ENCODE peak calls at places on chromosomes 4 and X, in seven cellular contexts. P is thoracic aorta, L is SK-N-SH, W is esophagus squamous epithelium, N is breast epithelium, E is NT2/D1, U is tibial nerve. M is an unnamed sample. For H3K4me1, the result is how much of the 10 kb centered on the place peaks cover.

GRCh38 chrX:65726708-65727107 is 59.3 kb downstream of the MSN start:
- DNase-seq in P (no peak), L (no peak), W (no peak), N (no peak), E (peak), U (no peak), M (no peak)

GRCh38 chr4:59728496-59728895 is 1471.6 kb upstream of the ADGRL3 start:
- DNase-seq in P (no peak), L (no peak), W (no peak), N (no peak), E (no peak), U (no peak), M (no peak)

GRCh38 chrX:155612312-155613224 is at the start of gene TMLHE:
- DNase-seq in P (peak), L (peak), W (no peak), N (peak), E (peak), U (peak), M (peak)

GRCh38 chr4:38562751-38563198 is 101.2 kb upstream of the KLF3 start:
- DNase-seq in P (no peak), L (peak), W (no peak), N (no peak), E (no peak), U (no peak), M (no peak)

GRCh38 chrX:112380541-112381278 is 298.1 kb upstream of the TRPC5 start:
- DNase-seq in P (no peak), L (no peak), W (no peak), N (no peak), E (no peak), U (no peak), M (no peak)

GRCh38 chr4:159016527-159017137 is 86.2 kb upstream of the RAPGEF2 start:
- DNase-seq in P (no peak), L (peak), W (no peak), N (no peak), E (peak), U (no peak), M (no peak)

GRCh38 chr4:88841635-88842034 is 144.0 kb upstream of the NAP1L5 start:
- DNase-seq in P (no peak), L (no peak), W (no peak), N (no peak), E (no peak), U (no peak), M (no peak)

GRCh38 chr4:83217721-83218522 is 66.7 kb downstream of the COQ2 start:
- DNase-seq in P (no peak), L (no peak), W (no peak), N (no peak), E (no peak), U (no peak), M (peak)

GRCh38 chr4:108144451-108144850 is 24.3 kb downstream of the LEF1 start:
- DNase-seq in P (no peak), L (no peak), W (no peak), N (no peak), E (no peak), U (no peak), M (no peak)

GRCh38 chrX:24890677-24891076 is 125.1 kb downstream of the ARX start:
- DNase-seq in P (no peak), L (no peak), W (no peak), N (no peak), E (no peak), U (no peak), M (no peak)

GRCh38 chr4:45693746-45694145 is 430.1 kb downstream of the GABRG1 start:
- DNase-seq in P (no peak), L (no peak), W (no peak), N (no peak), E (no peak), U (no peak), M (no peak)

GRCh38 chrX:18984381-18985185 is 669 bp upstream of the PHKA2 start:
- DNase-seq in P (peak), L (peak), W (peak), N (peak), E (peak), U (peak), M (peak)

GRCh38 chr4:120839624-120839973 is 82.9 kb downstream of the PRDM5 start:
- DNase-seq in P (no peak), L (no peak), W (no peak), N (no peak), E (no peak), U (no peak), M (no peak)

GRCh38 chr4:156889616-156890594 is 81.7 kb downstream of the PDGFC start:
- DNase-seq in P (no peak), L (no peak), W (no peak), N (no peak), E (no peak), U (peak), M (no peak)

GRCh38 chrX:53716328-53717088 is 30.0 kb upstream of the HUWE1 start:
- DNase-seq in P (no peak), L (no peak), W (no peak), N (no peak), E (no peak), U (no peak), M (peak)

GRCh38 chr4:112075129-112075753 is 70.0 kb upstream of the FAM241A start:
- DNase-seq in P (no peak), L (peak), W (no peak), N (no peak), E (peak), U (no peak), M (no peak)

GRCh38 chr4:124322234-124322831 is 390.2 kb downstream of the ANKRD50 start:
- DNase-seq in P (no peak), L (peak), W (no peak), N (no peak), E (peak), U (no peak), M (no peak)

GRCh38 chr4:40458109-40458508 is 123.0 kb downstream of the CHRNA9 start:
- DNase-seq in P (no peak), L (no peak), W (no peak), N (no peak), E (no peak), U (no peak), M (no peak)

GRCh38 chr4:109389367-109390118 is 44.1 kb upstream of the SEC24B start:
- DNase-seq in P (no peak), L (peak), W (no peak), N (no peak), E (no peak), U (no peak), M (no peak)

GRCh38 chrX:30888526-30889146 is 418 bp downstream of the TAB3 start:
- DNase-seq in P (no peak), L (no peak), W (no peak), N (no peak), E (peak), U (no peak), M (no peak)

GRCh38 chr4:142427456-142427855 is 418.6 kb downstream of the INPP4B start:
- DNase-seq in P (no peak), L (no peak), W (no peak), N (no peak), E (peak), U (no peak), M (no peak)

GRCh38 chr4:66572949-66573348 is 902.7 kb upstream of the EPHA5 start:
- DNase-seq in P (no peak), L (no peak), W (no peak), N (no peak), E (no peak), U (no peak), M (no peak)

GRCh38 chr4:66571145-66571544 is 900.9 kb upstream of the EPHA5 start:
- DNase-seq in P (no peak), L (no peak), W (no peak), N (no peak), E (no peak), U (no peak), M (no peak)

GRCh38 chr4:66575024-66575696 is 904.9 kb upstream of the EPHA5 start:
- DNase-seq in P (no peak), L (no peak), W (no peak), N (no peak), E (no peak), U (no peak), M (no peak)

GRCh38 chr4:66577922-66578321 is 907.6 kb upstream of the EPHA5 start:
- DNase-seq in P (no peak), L (no peak), W (no peak), N (no peak), E (no peak), U (no peak), M (no peak)

GRCh38 chr4:66574145-66574978 is 904.1 kb upstream of the EPHA5 start:
- DNase-seq in P (no peak), L (no peak), W (no peak), N (no peak), E (no peak), U (no peak), M (no peak)
- H3K4me3 ChIP-seq in P (peak), L (no peak), W (no peak), N (no peak), E (no peak), U (no peak), M (no peak)

DNA sequence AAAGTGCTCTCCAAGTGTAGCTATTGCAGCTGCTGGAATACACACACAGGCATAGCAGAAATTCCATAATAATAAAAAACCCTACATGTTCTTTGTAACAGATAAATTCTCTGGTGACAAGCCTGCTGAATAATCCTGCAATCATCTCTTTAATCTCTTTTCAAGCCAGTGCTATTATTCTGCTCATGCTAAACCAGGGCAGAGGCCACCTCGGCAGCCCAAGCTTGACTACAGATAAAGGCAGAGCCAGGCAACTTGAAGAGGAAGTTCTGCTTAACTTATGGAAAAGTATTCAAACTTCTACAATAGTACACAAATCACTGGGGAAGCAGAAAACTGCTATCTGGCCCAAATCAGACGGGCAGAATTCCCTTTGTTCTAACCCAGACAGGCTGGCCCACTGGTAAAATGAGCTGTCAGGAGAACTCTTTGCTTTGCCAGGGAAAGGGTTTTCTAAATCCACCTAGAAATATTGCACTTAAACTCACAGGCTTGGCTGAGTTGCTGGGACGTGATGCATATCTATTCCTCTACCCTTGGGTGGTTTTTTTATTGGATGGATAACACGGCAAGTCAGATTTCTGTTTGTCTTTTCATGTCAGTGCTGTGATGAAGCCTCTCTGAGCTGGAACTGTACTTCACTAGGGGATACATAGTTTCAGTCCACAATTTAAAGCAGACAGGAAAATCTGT is 70.5 kb downstream of the GATB start:
- DNase-seq in P (no peak), L (peak), W (no peak), N (no peak), E (no peak), U (no peak), M (no peak)
- H3K4me1 ChIP-seq in P (under half), L (under half), W (under half), N (under half), E (under half), U (half or more), M (under half)

GRCh38 chr4:184427687-184428086 is 46.7 kb downstream of the IRF2 start:
- DNase-seq in P (no peak), L (no peak), W (no peak), N (no peak), E (no peak), U (no peak), M (no peak)

GRCh38 chr4:184424993-184425758 is 49.2 kb downstream of the IRF2 start:
- DNase-seq in P (no peak), L (no peak), W (no peak), N (peak), E (no peak), U (no peak), M (no peak)

GRCh38 chr4:184428787-184429186 is 45.6 kb downstream of the IRF2 start:
- DNase-seq in P (no peak), L (no peak), W (no peak), N (no peak), E (no peak), U (no peak), M (no peak)

GRCh38 chr4:184424279-184424678 is 50.1 kb downstream of the IRF2 start:
- DNase-seq in P (no peak), L (no peak), W (no peak), N (no peak), E (no peak), U (no peak), M (no peak)

GRCh38 chr4:184427093-184427492 is 47.3 kb downstream of the IRF2 start:
- DNase-seq in P (no peak), L (no peak), W (no peak), N (no peak), E (no peak), U (no peak), M (no peak)
- H3K4me3 ChIP-seq in P (no peak), L (no peak), W (no peak), N (no peak), E (no peak), U (no peak), M (no peak)

DNA sequence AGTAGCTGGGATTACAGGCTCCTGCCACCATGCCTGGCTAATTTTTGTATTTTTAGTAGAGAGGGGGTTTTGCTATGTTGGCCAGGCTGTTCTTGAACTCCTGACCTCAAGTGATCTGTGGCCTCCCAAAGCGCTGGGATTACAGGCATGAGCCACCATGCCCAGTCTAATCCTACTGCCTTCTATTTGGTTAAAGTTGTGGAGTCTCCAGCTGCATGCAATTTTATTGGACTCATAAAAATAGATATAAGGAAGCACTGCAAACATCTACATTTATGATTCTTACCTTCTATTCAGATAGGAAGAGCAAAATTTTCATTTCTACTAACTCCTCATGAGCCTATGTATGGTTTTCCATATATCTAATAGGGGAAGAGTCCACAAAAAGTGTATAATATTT is 13.7 kb downstream of the RIPPLY1 start:
- DNase-seq in P (no peak), L (no peak), W (no peak), N (no peak), E (no peak), U (no peak), M (no peak)
- H3K4me1 ChIP-seq in P (under half), L (under half), W (under half), N (under half), E (under half), U (under half), M (under half)

GRCh38 chrX:103864886-103865534 is 33.0 kb upstream of the RAB9B start:
- DNase-seq in P (no peak), L (no peak), W (no peak), N (no peak), E (no peak), U (no peak), M (no peak)
- H3K4me3 ChIP-seq in P (no peak), L (no peak), W (no peak), N (no peak), E (no peak), U (no peak), M (no peak)

GRCh38 chrX:48918303-48918643 is 551 bp downstream of the PIM2 start:
- DNase-seq in P (no peak), L (no peak), W (peak), N (no peak), E (no peak), U (no peak), M (no peak)
- H3K4me1 ChIP-seq in P (under half), L (under half), W (under half), N (under half), E (under half), U (under half), M (half or more)

M was measured in CD8-positive, alpha-beta memory T cell.